ENCODE peak calls at places on chromosomes 13 and 19, in four cellular contexts. H is A673, V is Peyer's patch, D is H1. B is an unnamed sample.

GRCh38 chr19:2532252-2533071 is 56.5 kb downstream of the GADD45B start:
- DNase-seq in V (no peak), H (no peak), D (no peak), B (no peak)

GRCh38 chr19:29678484-29679106 is 13.3 kb downstream of the PLEKHF1 start:
- DNase-seq in V (no peak), H (no peak), D (no peak), B (no peak)

GRCh38 chr13:99383946-99384345 is 76.7 kb upstream of the GPR183 start:
- DNase-seq in D (no peak), H (no peak), V (no peak), B (no peak)

GRCh38 chr19:57512845-57513244 is 13.1 kb downstream of the ZNF773 start:
- DNase-seq in V (no peak), D (no peak), H (no peak), B (no peak)

GRCh38 chr13:114174529-114174941 is 4.5 kb upstream of the CFAP97D2 start:
- DNase-seq in D (no peak), H (peak; percentile 98), V (no peak), B (no peak)

GRCh38 chr13:71316964-71317363 is 550.0 kb downstream of the DACH1 start:
- DNase-seq in V (no peak), D (no peak), H (no peak), B (no peak)

GRCh38 chr19:4847190-4847973 is 15.9 kb upstream of the TICAM1 start:
- DNase-seq in D (no peak), H (no peak), V (no peak), B (no peak)

GRCh38 chr13:90315061-90315460 is 1032.4 kb upstream of the MIR17HG start:
- DNase-seq in D (no peak), V (no peak), H (no peak), B (no peak)

GRCh38 chr13:74129500-74130144 is 4.6 kb downstream of the KLF12 start:
- DNase-seq in H (peak; percentile 81), D (no peak), V (peak; percentile 34), B (no peak)

GRCh38 chr13:48296528-48296927 is 7.0 kb upstream of the RB1 start:
- DNase-seq in H (no peak), V (no peak), D (no peak), B (no peak)

GRCh38 chr13:21615427-21615826 is 11.5 kb upstream of the MICU2 start:
- DNase-seq in D (no peak), V (no peak), H (no peak), B (no peak)

GRCh38 chr13:93797463-93797862 is 570.9 kb downstream of the GPC6 start:
- DNase-seq in V (no peak), H (peak; percentile 62), D (no peak), B (no peak)

GRCh38 chr19:33266971-33267484 is 35.3 kb downstream of the CEBPA start:
- DNase-seq in H (no peak), D (no peak), V (no peak), B (no peak)

GRCh38 chr13:111519041-111519440 is 198.6 kb downstream of the TEX29 start:
- DNase-seq in D (no peak), V (no peak), H (no peak), B (no peak)

GRCh38 chr13:52446265-52446664 is 4.2 kb downstream of the VPS36 start:
- DNase-seq in H (peak; percentile 20), V (no peak), D (no peak), B (no peak)

GRCh38 chr19:13850910-13851753 is 25.8 kb upstream of the NANOS3 start:
- DNase-seq in D (no peak), H (peak; percentile 85), V (no peak), B (peak; percentile 88)

GRCh38 chr13:52599037-52599852 is 43.0 kb upstream of the HNRNPA1L2 start:
- DNase-seq in H (no peak), V (no peak), D (no peak), B (no peak)

GRCh38 chr19:15672580-15673175 is at the start of gene CYP4F12:
- DNase-seq in D (no peak), V (peak; percentile 38), H (peak; percentile 50), B (no peak)

GRCh38 chr19:5957132-5957531 is 20.8 kb downstream of the RANBP3 start:
- DNase-seq in V (no peak), H (no peak), D (no peak), B (no peak)

GRCh38 chr13:113951246-113951999 is 22.5 kb downstream of the C13orf46 start:
- DNase-seq in H (peak; percentile 42), D (peak; percentile 27), V (peak; percentile 75), B (no peak)

GRCh38 chr19:2027361-2027760 is 11.8 kb upstream of the BTBD2 start:
- DNase-seq in D (no peak), H (no peak), V (no peak), B (no peak)

GRCh38 chr13:32645854-32646253 is 59.6 kb downstream of the PDS5B start:
- DNase-seq in V (no peak), H (no peak), D (no peak), B (no peak)

GRCh38 chr19:4367336-4367723 is 24.0 kb downstream of the MPND start:
- DNase-seq in H (no peak), D (no peak), V (no peak), B (no peak)

GRCh38 chr19:27748551-27749152 is 1464.3 kb downstream of the UQCRFS1 start:
- DNase-seq in H (no peak), V (no peak), D (no peak), B (no peak)

GRCh38 chr13:32195713-32196112 is 119.5 kb downstream of the ZAR1L start:
- DNase-seq in D (no peak), H (no peak), V (no peak), B (no peak)

GRCh38 chr19:1355258-1355973 is 28.3 kb upstream of the NDUFS7 start:
- DNase-seq in H (peak; percentile 51), D (no peak), V (no peak), B (no peak)

GRCh38 chr13:75405976-75406703 is 75.8 kb downstream of the TBC1D4 start:
- DNase-seq in D (no peak), H (peak; percentile 80), V (no peak), B (no peak)

GRCh38 chr13:51453308-51453958 is 597 bp upstream of the INTS6 start:
- DNase-seq in V (peak; percentile 80), H (peak; percentile 78), D (no peak), B (no peak)

DNA sequence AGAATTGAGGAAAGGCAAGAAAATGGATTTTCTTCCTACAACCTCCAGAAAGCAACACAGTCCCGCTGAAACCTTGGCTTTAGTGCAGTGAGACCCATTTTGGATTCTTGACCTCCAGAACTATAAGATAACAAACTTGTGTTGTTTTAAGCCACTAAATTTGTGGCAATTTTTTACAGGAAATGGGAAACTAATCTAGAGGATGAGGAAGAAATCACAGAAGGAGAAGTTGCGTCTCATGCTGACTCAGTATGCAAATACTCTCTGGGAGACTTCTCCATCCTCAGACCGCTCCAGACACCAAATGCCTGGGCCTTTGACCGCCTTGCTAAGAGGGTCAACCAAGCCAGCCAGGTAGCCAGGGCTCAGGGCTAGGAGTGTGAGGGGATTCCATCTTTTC is 13.1 kb upstream of the CEACAM16 start:
- DNase-seq in D (no peak), V (peak; percentile 28), H (no peak), B (no peak)
- H3K27ac ChIP-seq in D (no peak overlapping the region), V (peak overlapping the region; percentile 39), H (peak overlapping the region; percentile 25), B (peak overlapping the region; percentile 82)

DNA sequence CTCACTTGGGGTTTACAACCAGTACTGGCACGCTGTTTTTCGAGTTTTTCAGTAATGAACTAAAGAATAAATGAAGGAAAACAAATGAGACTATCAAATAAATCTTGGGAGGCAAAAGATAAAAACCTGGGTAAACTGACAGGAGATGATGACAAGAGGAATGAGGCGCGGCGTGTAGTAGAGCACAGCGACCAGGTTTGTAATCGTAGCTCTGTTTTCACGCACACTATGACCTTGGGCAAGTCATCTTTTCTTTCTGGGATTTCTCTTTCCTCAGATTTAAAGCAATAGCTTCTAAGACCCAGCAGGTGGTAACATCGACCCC is 419 bp downstream of the MRPS31 start:
- DNase-seq in D (no peak), H (no peak), V (no peak), B (no peak)
- TF ChIP-seq CTCF in D (no peak), H (no peak), V (no peak), B (no peak)

GRCh38 chr13:29906432-29907011 is 56.1 kb upstream of the UBL3 start:
- DNase-seq in D (no peak), H (no peak), V (no peak), B (no peak)

GRCh38 chr13:29905845-29906244 is 55.4 kb upstream of the UBL3 start:
- DNase-seq in D (no peak), H (peak; percentile 40), V (no peak), B (no peak)

GRCh38 chr13:29901714-29902631 is 51.6 kb upstream of the UBL3 start:
- DNase-seq in H (peak; percentile 66), V (no peak), D (no peak), B (peak; percentile 92)

GRCh38 chr13:29903524-29903923 is 53.1 kb upstream of the UBL3 start:
- DNase-seq in H (no peak), D (no peak), V (no peak), B (no peak)

GRCh38 chr13:29902632-29903305 is 52.4 kb upstream of the UBL3 start:
- DNase-seq in H (no peak), V (no peak), D (no peak), B (no peak)
- H3K27ac ChIP-seq in H (no peak overlapping the region), V (peak overlapping the region; percentile 12), D (no peak overlapping the region), B (peak overlapping the region; percentile 22)

GRCh38 chr19:49127674-49128544 is 8.6 kb downstream of the PPFIA3 start:
- DNase-seq in V (peak; percentile 92), H (peak; percentile 98), D (no peak), B (peak; percentile 91)
- TF ChIP-seq CTCF in V (no peak), H (no peak), D (no peak), B (no peak)